ENCODE peak calls at places on chromosome 20, in eight cellular contexts. One of them, this sample, is unnamed.

GRCh38 chr20:4153251-4153650 is 137.9 kb upstream of the RNF24 start:
- DNase-seq in effector memory CD8-positive, alpha-beta T cell: no peak
- DNase-seq in amygdala: no peak
- DNase-seq in HT1080: peak
- DNase-seq in tibial nerve: no peak
- DNase-seq in CD8-positive, alpha-beta memory T cell: no peak
- DNase-seq in iris pigment epithelial cell: no peak
- DNase-seq in IMR-90: no peak
- DNase-seq in this sample: no peak

GRCh38 chr20:34954905-34955231 is 738 bp downstream of the GSS start:
- DNase-seq in effector memory CD8-positive, alpha-beta T cell: no peak
- DNase-seq in amygdala: no peak
- DNase-seq in HT1080: peak
- DNase-seq in tibial nerve: no peak
- DNase-seq in CD8-positive, alpha-beta memory T cell: no peak
- DNase-seq in iris pigment epithelial cell: peak
- DNase-seq in IMR-90: peak
- DNase-seq in this sample: no peak

GRCh38 chr20:63520939-63521601 is 505 bp downstream of the PPDPF start:
- DNase-seq in effector memory CD8-positive, alpha-beta T cell: peak
- DNase-seq in amygdala: peak
- DNase-seq in HT1080: peak
- DNase-seq in tibial nerve: peak
- DNase-seq in CD8-positive, alpha-beta memory T cell: peak
- DNase-seq in iris pigment epithelial cell: peak
- DNase-seq in IMR-90: peak
- DNase-seq in this sample: peak

GRCh38 chr20:36929290-36929689 is 22.2 kb downstream of the SAMHD1 start:
- DNase-seq in effector memory CD8-positive, alpha-beta T cell: no peak
- DNase-seq in amygdala: no peak
- DNase-seq in HT1080: peak
- DNase-seq in tibial nerve: no peak
- DNase-seq in CD8-positive, alpha-beta memory T cell: no peak
- DNase-seq in iris pigment epithelial cell: peak
- DNase-seq in IMR-90: peak
- DNase-seq in this sample: peak

GRCh38 chr20:39338977-39339376 is 376.8 kb downstream of the DHX35 start:
- DNase-seq in effector memory CD8-positive, alpha-beta T cell: no peak
- DNase-seq in amygdala: no peak
- DNase-seq in HT1080: no peak
- DNase-seq in tibial nerve: peak
- DNase-seq in CD8-positive, alpha-beta memory T cell: no peak
- DNase-seq in iris pigment epithelial cell: no peak
- DNase-seq in IMR-90: no peak
- DNase-seq in this sample: no peak

GRCh38 chr20:31587545-31588389 is 17.3 kb upstream of the ID1 start:
- DNase-seq in effector memory CD8-positive, alpha-beta T cell: no peak
- DNase-seq in amygdala: peak
- DNase-seq in HT1080: no peak
- DNase-seq in tibial nerve: no peak
- DNase-seq in CD8-positive, alpha-beta memory T cell: no peak
- DNase-seq in iris pigment epithelial cell: peak
- DNase-seq in IMR-90: no peak
- DNase-seq in this sample: no peak

GRCh38 chr20:62147125-62147524 is 3.6 kb downstream of the SS18L1 start:
- DNase-seq in effector memory CD8-positive, alpha-beta T cell: no peak
- DNase-seq in amygdala: no peak
- DNase-seq in HT1080: no peak
- DNase-seq in tibial nerve: no peak
- DNase-seq in CD8-positive, alpha-beta memory T cell: no peak
- DNase-seq in iris pigment epithelial cell: no peak
- DNase-seq in IMR-90: no peak
- DNase-seq in this sample: no peak

GRCh38 chr20:7672551-7672950 is 267.7 kb downstream of the HAO1 start:
- DNase-seq in effector memory CD8-positive, alpha-beta T cell: no peak
- DNase-seq in amygdala: no peak
- DNase-seq in HT1080: no peak
- DNase-seq in tibial nerve: no peak
- DNase-seq in CD8-positive, alpha-beta memory T cell: no peak
- DNase-seq in iris pigment epithelial cell: no peak
- DNase-seq in IMR-90: no peak
- DNase-seq in this sample: no peak

GRCh38 chr20:39823239-39823638 is 861.1 kb downstream of the DHX35 start:
- DNase-seq in effector memory CD8-positive, alpha-beta T cell: no peak
- DNase-seq in amygdala: no peak
- DNase-seq in HT1080: peak
- DNase-seq in tibial nerve: no peak
- DNase-seq in CD8-positive, alpha-beta memory T cell: no peak
- DNase-seq in iris pigment epithelial cell: peak
- DNase-seq in IMR-90: peak
- DNase-seq in this sample: no peak

GRCh38 chr20:45372646-45373352 is 5.3 kb downstream of the TP53TG5 start:
- DNase-seq in effector memory CD8-positive, alpha-beta T cell: no peak
- DNase-seq in amygdala: peak
- DNase-seq in HT1080: no peak
- DNase-seq in tibial nerve: no peak
- DNase-seq in CD8-positive, alpha-beta memory T cell: no peak
- DNase-seq in iris pigment epithelial cell: no peak
- DNase-seq in IMR-90: no peak
- DNase-seq in this sample: no peak

GRCh38 chr20:2295886-2296544 is at the start of gene TGM3:
- DNase-seq in effector memory CD8-positive, alpha-beta T cell: no peak
- DNase-seq in amygdala: no peak
- DNase-seq in HT1080: no peak
- DNase-seq in tibial nerve: no peak
- DNase-seq in CD8-positive, alpha-beta memory T cell: no peak
- DNase-seq in iris pigment epithelial cell: no peak
- DNase-seq in IMR-90: no peak
- DNase-seq in this sample: no peak

GRCh38 chr20:53497246-53497645 is 96.4 kb downstream of the ZNF217 start:
- DNase-seq in effector memory CD8-positive, alpha-beta T cell: no peak
- DNase-seq in amygdala: no peak
- DNase-seq in HT1080: no peak
- DNase-seq in tibial nerve: no peak
- DNase-seq in CD8-positive, alpha-beta memory T cell: no peak
- DNase-seq in iris pigment epithelial cell: no peak
- DNase-seq in IMR-90: no peak
- DNase-seq in this sample: no peak

GRCh38 chr20:38216201-38216600 is 44.3 kb downstream of the KIAA1755 start:
- DNase-seq in effector memory CD8-positive, alpha-beta T cell: no peak
- DNase-seq in amygdala: no peak
- DNase-seq in HT1080: no peak
- DNase-seq in tibial nerve: no peak
- DNase-seq in CD8-positive, alpha-beta memory T cell: no peak
- DNase-seq in iris pigment epithelial cell: no peak
- DNase-seq in IMR-90: no peak
- DNase-seq in this sample: no peak

GRCh38 chr20:38222231-38222922 is 38.2 kb downstream of the KIAA1755 start:
- DNase-seq in effector memory CD8-positive, alpha-beta T cell: peak
- DNase-seq in amygdala: peak
- DNase-seq in HT1080: peak
- DNase-seq in tibial nerve: peak
- DNase-seq in CD8-positive, alpha-beta memory T cell: peak
- DNase-seq in iris pigment epithelial cell: peak
- DNase-seq in IMR-90: peak
- DNase-seq in this sample: peak